ENCODE peak calls at places on chromosomes 1 and 21, in six cellular contexts. B, F, W, L, E and G are unnamed samples.

GRCh38 chr1:234281826-234282489 is 91.3 kb upstream of the COA6 start:
- DNase-seq in B (no peak), F (no peak), W (no peak), L (no peak), E (no peak), G (no peak)

GRCh38 chr1:58089898-58090535 is 456.5 kb downstream of the OMA1 start:
- DNase-seq in B (no peak), F (no peak), W (no peak), L (no peak), E (no peak), G (no peak)

GRCh38 chr1:56106551-56107277 is 472.6 kb downstream of the PLPP3 start:
- DNase-seq in B (no peak), F (no peak), W (no peak), L (no peak), E (no peak), G (no peak)

GRCh38 chr1:78779831-78780230 is 130.2 kb downstream of the IFI44 start:
- DNase-seq in B (no peak), F (no peak), W (no peak), L (peak; percentile 57), E (no peak), G (no peak)

GRCh38 chr1:107683198-107683657 is 281.8 kb downstream of the VAV3 start:
- DNase-seq in B (no peak), F (peak; percentile 60), W (no peak), L (no peak), E (no peak), G (peak; percentile 65)

GRCh38 chr1:5348732-5349465 is 643.3 kb downstream of the NPHP4 start:
- DNase-seq in B (no peak), F (no peak), W (peak; percentile 15), L (no peak), E (no peak), G (no peak)

GRCh38 chr1:181190362-181191035 is 102.0 kb downstream of the IER5 start:
- DNase-seq in B (no peak), F (no peak), W (peak; percentile 22), L (no peak), E (no peak), G (no peak)

GRCh38 chr1:179742291-179742690 is 800 bp upstream of the FAM163A start:
- DNase-seq in B (no peak), F (no peak), W (no peak), L (no peak), E (no peak), G (no peak)

GRCh38 chr1:201022824-201023516 is 544 bp downstream of the KIF21B start:
- DNase-seq in B (no peak), F (no peak), W (no peak), L (no peak), E (no peak), G (no peak)

GRCh38 chr1:89175601-89176256 is at the start of gene GBP7:
- DNase-seq in B (no peak), F (no peak), W (no peak), L (no peak), E (no peak), G (no peak)

GRCh38 chr1:194024659-194025058 is 838.2 kb upstream of the B3GALT2 start:
- DNase-seq in B (no peak), F (peak; percentile 26), W (no peak), L (peak; percentile 97), E (no peak), G (no peak)

GRCh38 chr1:94617139-94617805 is 75.7 kb upstream of the F3 start:
- DNase-seq in B (no peak), F (peak; percentile 89), W (no peak), L (no peak), E (no peak), G (peak; percentile 59)

GRCh38 chr1:15523922-15524282 is at the start of gene CASP9:
- DNase-seq in B (no peak), F (no peak), W (no peak), L (no peak), E (no peak), G (no peak)

GRCh38 chr1:226064168-226064815 is 1.8 kb downstream of the H3-3A start:
- DNase-seq in B (no peak), F (peak; percentile 39), W (no peak), L (no peak), E (no peak), G (peak; percentile 41)

GRCh38 chr1:78095618-78096416 is 50.1 kb downstream of the GIPC2 start:
- DNase-seq in B (no peak), F (peak; percentile 79), W (no peak), L (peak; percentile 65), E (no peak), G (no peak)

GRCh38 chr1:173903827-173904226 is 13.3 kb downstream of the SERPINC1 start:
- DNase-seq in B (no peak), F (no peak), W (no peak), L (no peak), E (no peak), G (no peak)

GRCh38 chr1:186566140-186566850 is 105.4 kb upstream of the PDC start:
- DNase-seq in B (no peak), F (peak; percentile 70), W (no peak), L (no peak), E (no peak), G (no peak)

GRCh38 chr1:199862047-199862446 is 165.5 kb upstream of the NR5A2 start:
- DNase-seq in B (no peak), F (no peak), W (no peak), L (no peak), E (no peak), G (no peak)

GRCh38 chr21:44408226-44408625 is 47.1 kb upstream of the LRRC3 start:
- DNase-seq in B (no peak), F (no peak), W (no peak), L (no peak), E (no peak), G (no peak)

GRCh38 chr1:43232482-43232881 is 37.3 kb upstream of the TMEM125 start:
- DNase-seq in B (no peak), F (no peak), W (no peak), L (peak; percentile 21), E (no peak), G (no peak)

GRCh38 chr1:63714482-63714760 is 59.4 kb upstream of the ROR1 start:
- DNase-seq in B (no peak), F (no peak), W (no peak), L (no peak), E (no peak), G (no peak)
- H3K4me1 ChIP-seq in B (no peaks in the 10 kb centered on the region), F (peaks cover 16% of the 10 kb centered on the region), W (no peaks in the 10 kb centered on the region), L (no peaks in the 10 kb centered on the region), E (no peaks in the 10 kb centered on the region), G (peaks cover 4% of the 10 kb centered on the region)

GRCh38 chr21:41169258-41169576 is 1.3 kb downstream of the BACE2 start:
- DNase-seq in B (no peak), F (no peak), W (no peak), L (no peak), E (no peak), G (no peak)
- H3K27ac ChIP-seq in B (no peak overlapping the region), F (peak overlapping the region; percentile 93), W (peak overlapping the region; percentile 93), L (no peak overlapping the region), E (peak overlapping the region; percentile 92), G (no peak overlapping the region)

GRCh38 chr1:7987528-7987927 is 26.0 kb downstream of the PARK7 start:
- DNase-seq in B (no peak), F (no peak), W (no peak), L (no peak), E (no peak), G (no peak)

GRCh38 chr1:7985851-7986612 is 24.5 kb downstream of the PARK7 start:
- DNase-seq in B (no peak), F (no peak), W (no peak), L (no peak), E (no peak), G (no peak)

GRCh38 chr1:7983086-7983778 is 21.7 kb downstream of the PARK7 start:
- DNase-seq in B (no peak), F (no peak), W (no peak), L (no peak), E (no peak), G (no peak)

GRCh38 chr1:7988576-7988975 is 27.1 kb downstream of the PARK7 start:
- DNase-seq in B (no peak), F (peak; percentile 64), W (no peak), L (no peak), E (no peak), G (peak; percentile 79)

DNA sequence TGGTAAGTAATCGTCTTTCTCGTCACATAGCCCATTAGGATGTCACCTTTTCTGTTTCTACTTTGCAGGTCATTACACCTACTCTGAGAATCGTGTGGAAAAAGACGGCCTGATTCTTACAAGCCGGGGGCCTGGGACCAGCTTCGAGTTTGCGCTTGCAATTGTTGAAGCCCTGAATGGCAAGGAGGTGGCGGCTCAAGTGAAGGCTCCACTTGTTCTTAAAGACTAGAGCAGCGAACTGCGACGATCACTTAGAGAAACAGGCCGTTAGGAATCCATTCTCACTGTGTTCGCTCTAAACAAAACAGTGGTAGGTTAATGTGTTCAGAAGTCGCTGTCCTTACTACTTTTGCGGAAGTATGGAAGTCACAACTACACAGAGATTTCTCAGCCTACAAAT is 23.3 kb downstream of the PARK7 start:
- DNase-seq in B (no peak), F (no peak), W (no peak), L (no peak), E (no peak), G (no peak)
- H3K4me1 ChIP-seq in B (peaks cover 15% of the 10 kb centered on the region), F (peaks cover 11% of the 10 kb centered on the region), W (peaks cover 6% of the 10 kb centered on the region), L (peaks cover 18% of the 10 kb centered on the region), E (peaks cover 21% of the 10 kb centered on the region), G (peaks cover 23% of the 10 kb centered on the region)

GRCh38 chr1:112881742-112882127 is 74.3 kb downstream of the SLC16A1 start:
- DNase-seq in B (no peak), F (no peak), W (no peak), L (no peak), E (no peak), G (no peak)

GRCh38 chr1:112877741-112878140 is 78.3 kb downstream of the SLC16A1 start:
- DNase-seq in B (no peak), F (no peak), W (no peak), L (no peak), E (no peak), G (no peak)

GRCh38 chr1:112878321-112878720 is 77.7 kb downstream of the SLC16A1 start:
- DNase-seq in B (no peak), F (no peak), W (no peak), L (no peak), E (no peak), G (no peak)

GRCh38 chr1:112879834-112880233 is 76.2 kb downstream of the SLC16A1 start:
- DNase-seq in B (no peak), F (no peak), W (no peak), L (no peak), E (no peak), G (no peak)

GRCh38 chr1:112882271-112882744 is 73.7 kb downstream of the SLC16A1 start:
- DNase-seq in B (no peak), F (no peak), W (no peak), L (peak; percentile 18), E (no peak), G (no peak)
- H3K27ac ChIP-seq in B (no peak overlapping the region), F (no peak overlapping the region), W (peak overlapping the region; percentile 32), L (no peak overlapping the region), E (peak overlapping the region; percentile 72), G (no peak overlapping the region)

GRCh38 chr1:159913451-159914192 is 11.7 kb downstream of the TAGLN2 start:
- DNase-seq in B (no peak), F (peak; percentile 58), W (no peak), L (peak; percentile 20), E (no peak), G (peak; percentile 63)
- H3K4me1 ChIP-seq in B (peaks cover 4% of the 10 kb centered on the region), F (peaks cover 68% of the 10 kb centered on the region), W (peaks cover 21% of the 10 kb centered on the region), L (no peaks in the 10 kb centered on the region), E (peaks cover 61% of the 10 kb centered on the region), G (peaks cover 99% of the 10 kb centered on the region)

GRCh38 chr1:65254320-65255087 is 54.8 kb upstream of the DNAJC6 start:
- DNase-seq in B (peak; percentile 82), F (peak; percentile 68), W (peak; percentile 87), L (peak; percentile 59), E (peak; percentile 81), G (peak; percentile 61)
- H3K27ac ChIP-seq in B (no peak overlapping the region), F (peak overlapping the region; percentile 37), W (peak overlapping the region; percentile 77), L (peak overlapping the region; percentile 83), E (peak overlapping the region; percentile 62), G (peak overlapping the region; percentile 10)

GRCh38 chr1:19384772-19385187 is 72.7 kb downstream of the SLC66A1 start:
- DNase-seq in B (no peak), F (no peak), W (no peak), L (no peak), E (no peak), G (no peak)
- H3K4me1 ChIP-seq in B (peaks cover 21% of the 10 kb centered on the region), F (peaks cover 11% of the 10 kb centered on the region), W (peaks cover 15% of the 10 kb centered on the region), L (no peaks in the 10 kb centered on the region), E (peaks cover 51% of the 10 kb centered on the region), G (no peaks in the 10 kb centered on the region)